ENCODE peak calls at places on chromosomes 2 and 18, in ten cellular contexts. One of them, this sample, is unnamed.

GRCh38 chr2:189293164-189293563 is 113.6 kb upstream of the COL5A2 start:
- DNase-seq in heart left ventricle: no peak
- DNase-seq in neural crest cell: no peak
- DNase-seq in fibroblast of pulmonary artery: peak
- DNase-seq in WTC11: no peak
- DNase-seq in testis: no peak
- DNase-seq in CD4-positive, alpha-beta T cell: no peak
- DNase-seq in body of pancreas: no peak
- DNase-seq in astrocyte of the spinal cord: peak
- DNase-seq in brain microvascular endothelial cell: peak
- DNase-seq in this sample: no peak

GRCh38 chr2:204673877-204674276 is 128.6 kb downstream of the PARD3B start:
- DNase-seq in CD4-positive, alpha-beta T cell: no peak
- DNase-seq in testis: no peak
- DNase-seq in astrocyte of the spinal cord: no peak
- DNase-seq in brain microvascular endothelial cell: peak
- DNase-seq in body of pancreas: no peak
- DNase-seq in heart left ventricle: no peak
- DNase-seq in fibroblast of pulmonary artery: peak
- DNase-seq in neural crest cell: no peak
- DNase-seq in WTC11: no peak
- DNase-seq in this sample: no peak

GRCh38 chr2:237964578-237965404 is 2.0 kb upstream of the UBE2F start:
- DNase-seq in WTC11: no peak
- DNase-seq in body of pancreas: peak
- DNase-seq in neural crest cell: no peak
- DNase-seq in CD4-positive, alpha-beta T cell: no peak
- DNase-seq in astrocyte of the spinal cord: no peak
- DNase-seq in brain microvascular endothelial cell: no peak
- DNase-seq in heart left ventricle: no peak
- DNase-seq in testis: no peak
- DNase-seq in fibroblast of pulmonary artery: peak
- DNase-seq in this sample: no peak

GRCh38 chr2:191401287-191401686 is 156.1 kb downstream of the MYO1B start:
- DNase-seq in heart left ventricle: no peak
- DNase-seq in fibroblast of pulmonary artery: peak
- DNase-seq in neural crest cell: no peak
- DNase-seq in CD4-positive, alpha-beta T cell: no peak
- DNase-seq in astrocyte of the spinal cord: peak
- DNase-seq in brain microvascular endothelial cell: peak
- DNase-seq in WTC11: no peak
- DNase-seq in testis: no peak
- DNase-seq in body of pancreas: no peak
- DNase-seq in this sample: no peak

GRCh38 chr2:234535359-234535758 is 38.5 kb upstream of the ARL4C start:
- DNase-seq in CD4-positive, alpha-beta T cell: no peak
- DNase-seq in brain microvascular endothelial cell: no peak
- DNase-seq in WTC11: no peak
- DNase-seq in testis: no peak
- DNase-seq in neural crest cell: no peak
- DNase-seq in astrocyte of the spinal cord: no peak
- DNase-seq in heart left ventricle: no peak
- DNase-seq in fibroblast of pulmonary artery: no peak
- DNase-seq in body of pancreas: no peak
- DNase-seq in this sample: no peak

GRCh38 chr2:225030089-225030653 is 12.1 kb downstream of the DOCK10 start:
- DNase-seq in astrocyte of the spinal cord: no peak
- DNase-seq in WTC11: no peak
- DNase-seq in heart left ventricle: no peak
- DNase-seq in fibroblast of pulmonary artery: no peak
- DNase-seq in body of pancreas: no peak
- DNase-seq in testis: no peak
- DNase-seq in neural crest cell: no peak
- DNase-seq in CD4-positive, alpha-beta T cell: no peak
- DNase-seq in brain microvascular endothelial cell: no peak
- DNase-seq in this sample: no peak

GRCh38 chr2:37005118-37005868 is 39.0 kb upstream of the STRN start:
- DNase-seq in WTC11: no peak
- DNase-seq in body of pancreas: no peak
- DNase-seq in heart left ventricle: no peak
- DNase-seq in brain microvascular endothelial cell: no peak
- DNase-seq in testis: no peak
- DNase-seq in astrocyte of the spinal cord: peak
- DNase-seq in neural crest cell: no peak
- DNase-seq in CD4-positive, alpha-beta T cell: no peak
- DNase-seq in fibroblast of pulmonary artery: peak
- DNase-seq in this sample: no peak

GRCh38 chr2:19027621-19028020 is 330.8 kb downstream of the OSR1 start:
- DNase-seq in neural crest cell: no peak
- DNase-seq in heart left ventricle: no peak
- DNase-seq in brain microvascular endothelial cell: no peak
- DNase-seq in testis: no peak
- DNase-seq in CD4-positive, alpha-beta T cell: no peak
- DNase-seq in fibroblast of pulmonary artery: no peak
- DNase-seq in astrocyte of the spinal cord: no peak
- DNase-seq in WTC11: no peak
- DNase-seq in body of pancreas: no peak
- DNase-seq in this sample: no peak

GRCh38 chr18:55478301-55478660 is 109.7 kb downstream of the TCF4 start:
- DNase-seq in body of pancreas: no peak
- DNase-seq in neural crest cell: no peak
- DNase-seq in fibroblast of pulmonary artery: no peak
- DNase-seq in CD4-positive, alpha-beta T cell: no peak
- DNase-seq in astrocyte of the spinal cord: peak
- DNase-seq in testis: no peak
- DNase-seq in heart left ventricle: no peak
- DNase-seq in brain microvascular endothelial cell: no peak
- DNase-seq in WTC11: no peak
- DNase-seq in this sample: no peak

GRCh38 chr2:105329561-105330495 is at the start of gene TGFBRAP1:
- DNase-seq in neural crest cell: peak
- DNase-seq in heart left ventricle: peak
- DNase-seq in WTC11: peak
- DNase-seq in astrocyte of the spinal cord: no peak
- DNase-seq in brain microvascular endothelial cell: no peak
- DNase-seq in fibroblast of pulmonary artery: peak
- DNase-seq in testis: peak
- DNase-seq in CD4-positive, alpha-beta T cell: peak
- DNase-seq in body of pancreas: peak
- DNase-seq in this sample: no peak

GRCh38 chr2:241896746-241897201 is 27.2 kb downstream of the RTP5 start:
- DNase-seq in WTC11: no peak
- DNase-seq in body of pancreas: no peak
- DNase-seq in heart left ventricle: no peak
- DNase-seq in astrocyte of the spinal cord: no peak
- DNase-seq in neural crest cell: no peak
- DNase-seq in brain microvascular endothelial cell: no peak
- DNase-seq in CD4-positive, alpha-beta T cell: no peak
- DNase-seq in fibroblast of pulmonary artery: no peak
- DNase-seq in testis: no peak
- DNase-seq in this sample: no peak

GRCh38 chr18:24731158-24731557 is 270.7 kb downstream of the HRH4 start:
- DNase-seq in WTC11: no peak
- DNase-seq in CD4-positive, alpha-beta T cell: no peak
- DNase-seq in heart left ventricle: no peak
- DNase-seq in testis: no peak
- DNase-seq in fibroblast of pulmonary artery: no peak
- DNase-seq in brain microvascular endothelial cell: no peak
- DNase-seq in body of pancreas: no peak
- DNase-seq in neural crest cell: no peak
- DNase-seq in astrocyte of the spinal cord: no peak
- DNase-seq in this sample: no peak

GRCh38 chr2:236317938-236318396 is 53.8 kb upstream of the ASB18 start:
- DNase-seq in testis: no peak
- DNase-seq in heart left ventricle: peak
- DNase-seq in body of pancreas: no peak
- DNase-seq in fibroblast of pulmonary artery: no peak
- DNase-seq in astrocyte of the spinal cord: no peak
- DNase-seq in WTC11: no peak
- DNase-seq in brain microvascular endothelial cell: no peak
- DNase-seq in neural crest cell: no peak
- DNase-seq in CD4-positive, alpha-beta T cell: no peak
- DNase-seq in this sample: no peak

GRCh38 chr2:10141736-10142639 is 19.4 kb downstream of the RRM2 start:
- DNase-seq in brain microvascular endothelial cell: no peak
- DNase-seq in body of pancreas: peak
- DNase-seq in fibroblast of pulmonary artery: no peak
- DNase-seq in heart left ventricle: no peak
- DNase-seq in testis: peak
- DNase-seq in astrocyte of the spinal cord: no peak
- DNase-seq in neural crest cell: no peak
- DNase-seq in WTC11: peak
- DNase-seq in CD4-positive, alpha-beta T cell: peak
- DNase-seq in this sample: no peak

GRCh38 chr18:39341106-39341505 is 1775.5 kb upstream of the CELF4 start:
- DNase-seq in body of pancreas: no peak
- DNase-seq in astrocyte of the spinal cord: no peak
- DNase-seq in brain microvascular endothelial cell: no peak
- DNase-seq in neural crest cell: no peak
- DNase-seq in WTC11: no peak
- DNase-seq in testis: no peak
- DNase-seq in fibroblast of pulmonary artery: no peak
- DNase-seq in heart left ventricle: no peak
- DNase-seq in CD4-positive, alpha-beta T cell: no peak
- DNase-seq in this sample: no peak

GRCh38 chr2:46095821-46096220 is 201.4 kb upstream of the EPAS1 start:
- DNase-seq in CD4-positive, alpha-beta T cell: no peak
- DNase-seq in astrocyte of the spinal cord: no peak
- DNase-seq in testis: no peak
- DNase-seq in brain microvascular endothelial cell: no peak
- DNase-seq in neural crest cell: no peak
- DNase-seq in heart left ventricle: no peak
- DNase-seq in WTC11: no peak
- DNase-seq in fibroblast of pulmonary artery: no peak
- DNase-seq in body of pancreas: no peak
- DNase-seq in this sample: no peak

GRCh38 chr2:88554189-88554588 is 73.1 kb downstream of the EIF2AK3 start:
- DNase-seq in CD4-positive, alpha-beta T cell: no peak
- DNase-seq in astrocyte of the spinal cord: no peak
- DNase-seq in WTC11: peak
- DNase-seq in fibroblast of pulmonary artery: no peak
- DNase-seq in body of pancreas: no peak
- DNase-seq in brain microvascular endothelial cell: no peak
- DNase-seq in heart left ventricle: no peak
- DNase-seq in testis: no peak
- DNase-seq in neural crest cell: no peak
- DNase-seq in this sample: no peak

GRCh38 chr2:235116885-235117492 is 165.2 kb downstream of the SH3BP4 start:
- DNase-seq in body of pancreas: no peak
- DNase-seq in testis: no peak
- DNase-seq in CD4-positive, alpha-beta T cell: no peak
- DNase-seq in neural crest cell: no peak
- DNase-seq in WTC11: no peak
- DNase-seq in fibroblast of pulmonary artery: peak
- DNase-seq in heart left ventricle: no peak
- DNase-seq in astrocyte of the spinal cord: peak
- DNase-seq in brain microvascular endothelial cell: no peak
- DNase-seq in this sample: no peak

GRCh38 chr18:54223568-54224241 is 764 bp downstream of the MBD2 start:
- DNase-seq in fibroblast of pulmonary artery: peak
- DNase-seq in astrocyte of the spinal cord: peak
- DNase-seq in body of pancreas: peak
- DNase-seq in testis: peak
- DNase-seq in CD4-positive, alpha-beta T cell: peak
- DNase-seq in WTC11: peak
- DNase-seq in neural crest cell: no peak
- DNase-seq in heart left ventricle: peak
- DNase-seq in brain microvascular endothelial cell: peak
- DNase-seq in this sample: peak

GRCh38 chr2:30491225-30491624 is 44.2 kb downstream of the LCLAT1 start:
- DNase-seq in neural crest cell: no peak
- DNase-seq in brain microvascular endothelial cell: no peak
- DNase-seq in CD4-positive, alpha-beta T cell: no peak
- DNase-seq in testis: no peak
- DNase-seq in fibroblast of pulmonary artery: no peak
- DNase-seq in astrocyte of the spinal cord: no peak
- DNase-seq in body of pancreas: no peak
- DNase-seq in heart left ventricle: no peak
- DNase-seq in WTC11: no peak
- DNase-seq in this sample: no peak

GRCh38 chr2:151070253-151070652 is 191.4 kb downstream of the RBM43 start:
- DNase-seq in brain microvascular endothelial cell: no peak
- DNase-seq in heart left ventricle: no peak
- DNase-seq in CD4-positive, alpha-beta T cell: no peak
- DNase-seq in astrocyte of the spinal cord: no peak
- DNase-seq in body of pancreas: no peak
- DNase-seq in fibroblast of pulmonary artery: no peak
- DNase-seq in testis: no peak
- DNase-seq in neural crest cell: no peak
- DNase-seq in WTC11: no peak
- DNase-seq in this sample: no peak

GRCh38 chr2:52495816-52496215 is 1271.8 kb upstream of the CHAC2 start:
- DNase-seq in body of pancreas: no peak
- DNase-seq in astrocyte of the spinal cord: no peak
- DNase-seq in heart left ventricle: no peak
- DNase-seq in CD4-positive, alpha-beta T cell: no peak
- DNase-seq in fibroblast of pulmonary artery: no peak
- DNase-seq in neural crest cell: no peak
- DNase-seq in WTC11: no peak
- DNase-seq in brain microvascular endothelial cell: no peak
- DNase-seq in testis: no peak
- DNase-seq in this sample: no peak
- TF ChIP-seq CTCF in body of pancreas: no peak
- TF ChIP-seq CTCF in astrocyte of the spinal cord: no peak
- TF ChIP-seq CTCF in heart left ventricle: no peak
- TF ChIP-seq CTCF in CD4-positive, alpha-beta T cell: no peak
- TF ChIP-seq CTCF in fibroblast of pulmonary artery: no peak
- TF ChIP-seq CTCF in neural crest cell: no peak
- TF ChIP-seq CTCF in WTC11: no peak
- TF ChIP-seq CTCF in brain microvascular endothelial cell: no peak
- TF ChIP-seq CTCF in testis: no peak
- TF ChIP-seq CTCF in this sample: no peak

GRCh38 chr2:205803507-205803906 is 121.2 kb downstream of the NRP2 start:
- DNase-seq in WTC11: no peak
- DNase-seq in heart left ventricle: no peak
- DNase-seq in brain microvascular endothelial cell: no peak
- DNase-seq in astrocyte of the spinal cord: no peak
- DNase-seq in body of pancreas: no peak
- DNase-seq in testis: no peak
- DNase-seq in fibroblast of pulmonary artery: no peak
- DNase-seq in CD4-positive, alpha-beta T cell: no peak
- DNase-seq in neural crest cell: no peak
- DNase-seq in this sample: no peak
- TF ChIP-seq CTCF in WTC11: no peak
- TF ChIP-seq CTCF in heart left ventricle: no peak
- TF ChIP-seq CTCF in brain microvascular endothelial cell: no peak
- TF ChIP-seq CTCF in astrocyte of the spinal cord: no peak
- TF ChIP-seq CTCF in body of pancreas: no peak
- TF ChIP-seq CTCF in testis: no peak
- TF ChIP-seq CTCF in fibroblast of pulmonary artery: no peak
- TF ChIP-seq CTCF in CD4-positive, alpha-beta T cell: no peak
- TF ChIP-seq CTCF in neural crest cell: no peak
- TF ChIP-seq CTCF in this sample: no peak

GRCh38 chr2:159982842-159983785 is 79.3 kb downstream of the PLA2R1 start:
- DNase-seq in astrocyte of the spinal cord: peak
- DNase-seq in CD4-positive, alpha-beta T cell: no peak
- DNase-seq in testis: no peak
- DNase-seq in neural crest cell: no peak
- DNase-seq in WTC11: no peak
- DNase-seq in fibroblast of pulmonary artery: peak
- DNase-seq in body of pancreas: no peak
- DNase-seq in brain microvascular endothelial cell: no peak
- DNase-seq in heart left ventricle: no peak
- DNase-seq in this sample: no peak
- TF ChIP-seq CTCF in astrocyte of the spinal cord: no peak
- TF ChIP-seq CTCF in CD4-positive, alpha-beta T cell: no peak
- TF ChIP-seq CTCF in testis: no peak
- TF ChIP-seq CTCF in neural crest cell: no peak
- TF ChIP-seq CTCF in WTC11: no peak
- TF ChIP-seq CTCF in fibroblast of pulmonary artery: no peak
- TF ChIP-seq CTCF in body of pancreas: no peak
- TF ChIP-seq CTCF in brain microvascular endothelial cell: no peak
- TF ChIP-seq CTCF in heart left ventricle: no peak
- TF ChIP-seq CTCF in this sample: no peak

GRCh38 chr18:70461323-70462077 is 172.7 kb downstream of the SOCS6 start:
- DNase-seq in body of pancreas: no peak
- DNase-seq in heart left ventricle: no peak
- DNase-seq in fibroblast of pulmonary artery: no peak
- DNase-seq in CD4-positive, alpha-beta T cell: no peak
- DNase-seq in brain microvascular endothelial cell: no peak
- DNase-seq in astrocyte of the spinal cord: no peak
- DNase-seq in testis: no peak
- DNase-seq in neural crest cell: no peak
- DNase-seq in WTC11: no peak
- DNase-seq in this sample: no peak
- TF ChIP-seq CTCF in body of pancreas: no peak
- TF ChIP-seq CTCF in heart left ventricle: no peak
- TF ChIP-seq CTCF in fibroblast of pulmonary artery: no peak
- TF ChIP-seq CTCF in CD4-positive, alpha-beta T cell: no peak
- TF ChIP-seq CTCF in brain microvascular endothelial cell: no peak
- TF ChIP-seq CTCF in astrocyte of the spinal cord: no peak
- TF ChIP-seq CTCF in testis: no peak
- TF ChIP-seq CTCF in neural crest cell: no peak
- TF ChIP-seq CTCF in WTC11: no peak
- TF ChIP-seq CTCF in this sample: no peak

This sample was measured in right atrium auricular region.